ENCODE peak calls at places on chromosomes 3 and 15, in seven cellular contexts. One of them, this sample, is unnamed.
A peak's percentile ranks its signal among the peaks of the same experiment; 100 is the strongest.

GRCh38 chr15:69665641-69666091 is 213.0 kb downstream of the RPLP1 start:
- DNase-seq in mammary epithelial cell: no peak
- DNase-seq in T-cell: no peak
- DNase-seq in activated naive CD4-positive, alpha-beta T cell treated with anti-CD3 and anti-CD28 coated beads, Interleukin-2, amount 10 ng/mL, durations not matched to agents 7 days and 5 days: peak; percentile 30
- DNase-seq in H7: peak; percentile 64
- DNase-seq in fibroblast of mammary gland: no peak
- DNase-seq in EL: no peak
- DNase-seq in this sample: no peak

GRCh38 chr3:87236093-87236492 is 9.0 kb downstream of the CHMP2B start:
- DNase-seq in activated naive CD4-positive, alpha-beta T cell treated with anti-CD3 and anti-CD28 coated beads, Interleukin-2, amount 10 ng/mL, durations not matched to agents 7 days and 5 days: no peak
- DNase-seq in T-cell: no peak
- DNase-seq in mammary epithelial cell: no peak
- DNase-seq in H7: no peak
- DNase-seq in EL: peak; percentile 15
- DNase-seq in fibroblast of mammary gland: no peak
- DNase-seq in this sample: no peak

GRCh38 chr3:101036213-101036618 is 43.0 kb upstream of the ABI3BP start:
- DNase-seq in T-cell: no peak
- DNase-seq in mammary epithelial cell: peak; percentile 91
- DNase-seq in H7: no peak
- DNase-seq in activated naive CD4-positive, alpha-beta T cell treated with anti-CD3 and anti-CD28 coated beads, Interleukin-2, amount 10 ng/mL, durations not matched to agents 7 days and 5 days: no peak
- DNase-seq in fibroblast of mammary gland: peak; percentile 97
- DNase-seq in EL: peak; percentile 98
- DNase-seq in this sample: peak; percentile 96

GRCh38 chr15:69478259-69478687 is 25.7 kb downstream of the RPLP1 start:
- DNase-seq in H7: peak; percentile 87
- DNase-seq in T-cell: no peak
- DNase-seq in fibroblast of mammary gland: peak; percentile 38
- DNase-seq in EL: peak; percentile 44
- DNase-seq in activated naive CD4-positive, alpha-beta T cell treated with anti-CD3 and anti-CD28 coated beads, Interleukin-2, amount 10 ng/mL, durations not matched to agents 7 days and 5 days: peak; percentile 60
- DNase-seq in mammary epithelial cell: no peak
- DNase-seq in this sample: peak; percentile 56

GRCh38 chr3:120468635-120469295 is 18.0 kb upstream of the FSTL1 start:
- DNase-seq in T-cell: no peak
- DNase-seq in H7: no peak
- DNase-seq in fibroblast of mammary gland: no peak
- DNase-seq in EL: no peak
- DNase-seq in mammary epithelial cell: no peak
- DNase-seq in activated naive CD4-positive, alpha-beta T cell treated with anti-CD3 and anti-CD28 coated beads, Interleukin-2, amount 10 ng/mL, durations not matched to agents 7 days and 5 days: no peak
- DNase-seq in this sample: no peak

GRCh38 chr15:23565395-23566069 is at the start of gene MKRN3:
- DNase-seq in fibroblast of mammary gland: no peak
- DNase-seq in mammary epithelial cell: no peak
- DNase-seq in activated naive CD4-positive, alpha-beta T cell treated with anti-CD3 and anti-CD28 coated beads, Interleukin-2, amount 10 ng/mL, durations not matched to agents 7 days and 5 days: peak; percentile 72
- DNase-seq in EL: peak; percentile 74
- DNase-seq in T-cell: peak; percentile 5
- DNase-seq in H7: no peak
- DNase-seq in this sample: peak; percentile 78

GRCh38 chr15:44058126-44058525 is 136.9 kb downstream of the FRMD5 start:
- DNase-seq in EL: no peak
- DNase-seq in mammary epithelial cell: no peak
- DNase-seq in activated naive CD4-positive, alpha-beta T cell treated with anti-CD3 and anti-CD28 coated beads, Interleukin-2, amount 10 ng/mL, durations not matched to agents 7 days and 5 days: no peak
- DNase-seq in fibroblast of mammary gland: no peak
- DNase-seq in T-cell: no peak
- DNase-seq in H7: no peak
- DNase-seq in this sample: no peak

GRCh38 chr3:57152761-57153160 is 12.4 kb downstream of the IL17RD start:
- DNase-seq in H7: no peak
- DNase-seq in mammary epithelial cell: no peak
- DNase-seq in activated naive CD4-positive, alpha-beta T cell treated with anti-CD3 and anti-CD28 coated beads, Interleukin-2, amount 10 ng/mL, durations not matched to agents 7 days and 5 days: no peak
- DNase-seq in T-cell: no peak
- DNase-seq in EL: no peak
- DNase-seq in fibroblast of mammary gland: no peak
- DNase-seq in this sample: no peak

GRCh38 chr3:104438761-104439160 is 927.9 kb upstream of the ALCAM start:
- DNase-seq in activated naive CD4-positive, alpha-beta T cell treated with anti-CD3 and anti-CD28 coated beads, Interleukin-2, amount 10 ng/mL, durations not matched to agents 7 days and 5 days: no peak
- DNase-seq in EL: no peak
- DNase-seq in T-cell: no peak
- DNase-seq in mammary epithelial cell: no peak
- DNase-seq in fibroblast of mammary gland: no peak
- DNase-seq in H7: no peak
- DNase-seq in this sample: no peak

GRCh38 chr15:52677593-52677992 is 1.6 kb downstream of the ATOSA start:
- DNase-seq in H7: no peak
- DNase-seq in T-cell: no peak
- DNase-seq in fibroblast of mammary gland: no peak
- DNase-seq in mammary epithelial cell: no peak
- DNase-seq in activated naive CD4-positive, alpha-beta T cell treated with anti-CD3 and anti-CD28 coated beads, Interleukin-2, amount 10 ng/mL, durations not matched to agents 7 days and 5 days: no peak
- DNase-seq in EL: no peak
- DNase-seq in this sample: no peak

GRCh38 chr3:158918008-158918407 is 116.2 kb downstream of the MFSD1 start:
- DNase-seq in fibroblast of mammary gland: peak; percentile 78
- DNase-seq in T-cell: no peak
- DNase-seq in mammary epithelial cell: peak; percentile 61
- DNase-seq in activated naive CD4-positive, alpha-beta T cell treated with anti-CD3 and anti-CD28 coated beads, Interleukin-2, amount 10 ng/mL, durations not matched to agents 7 days and 5 days: peak; percentile 40
- DNase-seq in H7: peak; percentile 42
- DNase-seq in EL: peak; percentile 83
- DNase-seq in this sample: peak; percentile 79

GRCh38 chr3:69288161-69288895 is 97.6 kb downstream of the FRMD4B start:
- DNase-seq in mammary epithelial cell: peak; percentile 58
- DNase-seq in EL: no peak
- DNase-seq in H7: peak; percentile 64
- DNase-seq in fibroblast of mammary gland: no peak
- DNase-seq in T-cell: no peak
- DNase-seq in activated naive CD4-positive, alpha-beta T cell treated with anti-CD3 and anti-CD28 coated beads, Interleukin-2, amount 10 ng/mL, durations not matched to agents 7 days and 5 days: no peak
- DNase-seq in this sample: no peak

GRCh38 chr15:71599404-71600225 is 210.7 kb upstream of the NR2E3 start:
- DNase-seq in EL: no peak
- DNase-seq in H7: no peak
- DNase-seq in T-cell: no peak
- DNase-seq in activated naive CD4-positive, alpha-beta T cell treated with anti-CD3 and anti-CD28 coated beads, Interleukin-2, amount 10 ng/mL, durations not matched to agents 7 days and 5 days: no peak
- DNase-seq in fibroblast of mammary gland: no peak
- DNase-seq in mammary epithelial cell: no peak
- DNase-seq in this sample: peak; percentile 41

GRCh38 chr15:74957301-74958035 is 896 bp upstream of the RPP25 start:
- DNase-seq in mammary epithelial cell: no peak
- DNase-seq in T-cell: no peak
- DNase-seq in EL: peak; percentile 53
- DNase-seq in fibroblast of mammary gland: peak; percentile 39
- DNase-seq in H7: peak; percentile 67
- DNase-seq in activated naive CD4-positive, alpha-beta T cell treated with anti-CD3 and anti-CD28 coated beads, Interleukin-2, amount 10 ng/mL, durations not matched to agents 7 days and 5 days: no peak
- DNase-seq in this sample: no peak

GRCh38 chr3:190077646-190078045 is 43.1 kb downstream of the P3H2 start:
- DNase-seq in mammary epithelial cell: no peak
- DNase-seq in activated naive CD4-positive, alpha-beta T cell treated with anti-CD3 and anti-CD28 coated beads, Interleukin-2, amount 10 ng/mL, durations not matched to agents 7 days and 5 days: no peak
- DNase-seq in fibroblast of mammary gland: no peak
- DNase-seq in H7: no peak
- DNase-seq in EL: peak; percentile 21
- DNase-seq in T-cell: no peak
- DNase-seq in this sample: no peak

GRCh38 chr3:106333911-106334618 is 465.3 kb upstream of the CBLB start:
- DNase-seq in mammary epithelial cell: peak; percentile 94
- DNase-seq in T-cell: no peak
- DNase-seq in EL: peak; percentile 60
- DNase-seq in H7: no peak
- DNase-seq in fibroblast of mammary gland: peak; percentile 59
- DNase-seq in activated naive CD4-positive, alpha-beta T cell treated with anti-CD3 and anti-CD28 coated beads, Interleukin-2, amount 10 ng/mL, durations not matched to agents 7 days and 5 days: peak; percentile 29
- DNase-seq in this sample: peak; percentile 88

GRCh38 chr3:184368804-184369183 is 7.3 kb downstream of the POLR2H start:
- DNase-seq in activated naive CD4-positive, alpha-beta T cell treated with anti-CD3 and anti-CD28 coated beads, Interleukin-2, amount 10 ng/mL, durations not matched to agents 7 days and 5 days: no peak
- DNase-seq in T-cell: no peak
- DNase-seq in H7: no peak
- DNase-seq in EL: peak; percentile 72
- DNase-seq in mammary epithelial cell: no peak
- DNase-seq in fibroblast of mammary gland: peak; percentile 78
- DNase-seq in this sample: peak; percentile 92

GRCh38 chr15:63022663-63023062 is 19.9 kb upstream of the TPM1 start:
- DNase-seq in T-cell: no peak
- DNase-seq in EL: no peak
- DNase-seq in mammary epithelial cell: no peak
- DNase-seq in fibroblast of mammary gland: no peak
- DNase-seq in H7: no peak
- DNase-seq in activated naive CD4-positive, alpha-beta T cell treated with anti-CD3 and anti-CD28 coated beads, Interleukin-2, amount 10 ng/mL, durations not matched to agents 7 days and 5 days: no peak
- DNase-seq in this sample: no peak

GRCh38 chr3:96483781-96484180 is 330.6 kb upstream of the EPHA6 start:
- DNase-seq in fibroblast of mammary gland: no peak
- DNase-seq in T-cell: no peak
- DNase-seq in EL: no peak
- DNase-seq in activated naive CD4-positive, alpha-beta T cell treated with anti-CD3 and anti-CD28 coated beads, Interleukin-2, amount 10 ng/mL, durations not matched to agents 7 days and 5 days: no peak
- DNase-seq in H7: no peak
- DNase-seq in mammary epithelial cell: no peak
- DNase-seq in this sample: no peak

GRCh38 chr15:81126887-81127286 is 7.2 kb upstream of the CFAP161 start:
- DNase-seq in H7: no peak
- DNase-seq in T-cell: no peak
- DNase-seq in activated naive CD4-positive, alpha-beta T cell treated with anti-CD3 and anti-CD28 coated beads, Interleukin-2, amount 10 ng/mL, durations not matched to agents 7 days and 5 days: no peak
- DNase-seq in fibroblast of mammary gland: peak; percentile 36
- DNase-seq in EL: no peak
- DNase-seq in mammary epithelial cell: no peak
- DNase-seq in this sample: no peak

GRCh38 chr3:194133661-194134230 is 2.2 kb upstream of the HES1 start:
- DNase-seq in fibroblast of mammary gland: peak; percentile 62
- DNase-seq in activated naive CD4-positive, alpha-beta T cell treated with anti-CD3 and anti-CD28 coated beads, Interleukin-2, amount 10 ng/mL, durations not matched to agents 7 days and 5 days: peak; percentile 29
- DNase-seq in T-cell: no peak
- DNase-seq in H7: peak; percentile 83
- DNase-seq in EL: peak; percentile 47
- DNase-seq in mammary epithelial cell: peak; percentile 47
- DNase-seq in this sample: peak; percentile 76

GRCh38 chr15:78450285-78450858 is 12.4 kb downstream of the IREB2 start:
- DNase-seq in mammary epithelial cell: no peak
- DNase-seq in activated naive CD4-positive, alpha-beta T cell treated with anti-CD3 and anti-CD28 coated beads, Interleukin-2, amount 10 ng/mL, durations not matched to agents 7 days and 5 days: no peak
- DNase-seq in fibroblast of mammary gland: no peak
- DNase-seq in EL: no peak
- DNase-seq in T-cell: no peak
- DNase-seq in H7: no peak
- DNase-seq in this sample: no peak

GRCh38 chr3:100710355-100711198 is 1.3 kb downstream of the TFG start:
- DNase-seq in activated naive CD4-positive, alpha-beta T cell treated with anti-CD3 and anti-CD28 coated beads, Interleukin-2, amount 10 ng/mL, durations not matched to agents 7 days and 5 days: peak; percentile 75
- DNase-seq in fibroblast of mammary gland: peak; percentile 75
- DNase-seq in EL: peak; percentile 74
- DNase-seq in mammary epithelial cell: peak; percentile 75
- DNase-seq in H7: peak; percentile 50
- DNase-seq in T-cell: no peak
- DNase-seq in this sample: peak; percentile 70

GRCh38 chr3:108088697-108089096 is 2.1 kb downstream of the CD47 start:
- DNase-seq in mammary epithelial cell: peak; percentile 44
- DNase-seq in H7: no peak
- DNase-seq in T-cell: no peak
- DNase-seq in EL: peak; percentile 57
- DNase-seq in fibroblast of mammary gland: peak; percentile 43
- DNase-seq in activated naive CD4-positive, alpha-beta T cell treated with anti-CD3 and anti-CD28 coated beads, Interleukin-2, amount 10 ng/mL, durations not matched to agents 7 days and 5 days: peak; percentile 56
- DNase-seq in this sample: peak; percentile 22

GRCh38 chr15:60635507-60636352 is 156.8 kb upstream of the ICE2 start:
- DNase-seq in fibroblast of mammary gland: no peak
- DNase-seq in activated naive CD4-positive, alpha-beta T cell treated with anti-CD3 and anti-CD28 coated beads, Interleukin-2, amount 10 ng/mL, durations not matched to agents 7 days and 5 days: no peak
- DNase-seq in mammary epithelial cell: no peak
- DNase-seq in H7: no peak
- DNase-seq in EL: no peak
- DNase-seq in T-cell: no peak
- DNase-seq in this sample: no peak

GRCh38 chr3:171315919-171316318 is 144.3 kb downstream of the TNIK start:
- DNase-seq in T-cell: no peak
- DNase-seq in activated naive CD4-positive, alpha-beta T cell treated with anti-CD3 and anti-CD28 coated beads, Interleukin-2, amount 10 ng/mL, durations not matched to agents 7 days and 5 days: no peak
- DNase-seq in EL: no peak
- DNase-seq in H7: no peak
- DNase-seq in mammary epithelial cell: no peak
- DNase-seq in fibroblast of mammary gland: no peak
- DNase-seq in this sample: no peak

GRCh38 chr15:54604963-54605362 is 591.8 kb downstream of the RSL24D1 start:
- DNase-seq in EL: no peak
- DNase-seq in H7: peak; percentile 15
- DNase-seq in T-cell: no peak
- DNase-seq in fibroblast of mammary gland: no peak
- DNase-seq in activated naive CD4-positive, alpha-beta T cell treated with anti-CD3 and anti-CD28 coated beads, Interleukin-2, amount 10 ng/mL, durations not matched to agents 7 days and 5 days: no peak
- DNase-seq in mammary epithelial cell: no peak
- DNase-seq in this sample: no peak

GRCh38 chr3:122245513-122246174 is 62.2 kb downstream of the CASR start:
- DNase-seq in H7: no peak
- DNase-seq in EL: peak; percentile 70
- DNase-seq in activated naive CD4-positive, alpha-beta T cell treated with anti-CD3 and anti-CD28 coated beads, Interleukin-2, amount 10 ng/mL, durations not matched to agents 7 days and 5 days: no peak
- DNase-seq in mammary epithelial cell: peak; percentile 46
- DNase-seq in T-cell: no peak
- DNase-seq in fibroblast of mammary gland: peak; percentile 13
- DNase-seq in this sample: peak; percentile 6

GRCh38 chr15:31039961-31040360 is 48.5 kb upstream of the MTMR10 start:
- DNase-seq in T-cell: no peak
- DNase-seq in mammary epithelial cell: no peak
- DNase-seq in activated naive CD4-positive, alpha-beta T cell treated with anti-CD3 and anti-CD28 coated beads, Interleukin-2, amount 10 ng/mL, durations not matched to agents 7 days and 5 days: no peak
- DNase-seq in EL: no peak
- DNase-seq in fibroblast of mammary gland: no peak
- DNase-seq in H7: no peak
- DNase-seq in this sample: no peak

GRCh38 chr15:94277485-94277884 is 46.1 kb downstream of the MCTP2 start:
- DNase-seq in activated naive CD4-positive, alpha-beta T cell treated with anti-CD3 and anti-CD28 coated beads, Interleukin-2, amount 10 ng/mL, durations not matched to agents 7 days and 5 days: no peak
- DNase-seq in T-cell: no peak
- DNase-seq in mammary epithelial cell: no peak
- DNase-seq in H7: no peak
- DNase-seq in fibroblast of mammary gland: no peak
- DNase-seq in EL: no peak
- DNase-seq in this sample: no peak

GRCh38 chr3:185724761-185725160 is 100.1 kb downstream of the IGF2BP2 start:
- DNase-seq in fibroblast of mammary gland: peak; percentile 56
- DNase-seq in EL: peak; percentile 73
- DNase-seq in T-cell: no peak
- DNase-seq in mammary epithelial cell: no peak
- DNase-seq in H7: no peak
- DNase-seq in activated naive CD4-positive, alpha-beta T cell treated with anti-CD3 and anti-CD28 coated beads, Interleukin-2, amount 10 ng/mL, durations not matched to agents 7 days and 5 days: no peak
- DNase-seq in this sample: peak; percentile 63

This sample was measured in astrocyte of the spinal cord.